ENCODE peak calls at places on chromosomes 3 and 15, in six cellular contexts. B is transverse colon; J is esophagus muscularis mucosa; N is ovary; Q is CD4-positive, alpha-beta T cell; U is sigmoid colon. S is an unnamed sample.

GRCh38 chr15:51085764-51086163 is 8.9 kb downstream of the TNFAIP8L3 start:
- DNase-seq in B (no peak), J (no peak), Q (no peak), U (no peak), N (no peak), S (no peak)

GRCh38 chr3:151552589-151552988 is 91.7 kb upstream of the IGSF10 start:
- DNase-seq in Q (no peak), U (no peak), B (no peak), N (no peak), J (no peak), S (no peak)

GRCh38 chr15:78006567-78007205 is 70.8 kb downstream of the TBC1D2B start:
- DNase-seq in J (no peak), Q (no peak), N (peak; percentile 55), U (no peak), B (peak; percentile 71), S (no peak)

GRCh38 chr3:77321646-77322045 is 281.7 kb downstream of the ROBO2 start:
- DNase-seq in B (no peak), N (no peak), Q (no peak), U (no peak), J (no peak), S (no peak)

GRCh38 chr3:72750405-72750922 is 97.8 kb downstream of the SHQ1 start:
- DNase-seq in B (no peak), J (no peak), U (no peak), Q (no peak), N (no peak), S (no peak)

GRCh38 chr3:195889843-195890407 is 18.4 kb downstream of the TNK2 start:
- DNase-seq in J (no peak), Q (no peak), B (no peak), N (no peak), U (no peak), S (no peak)

GRCh38 chr3:73513260-73513659 is 111.5 kb downstream of the PDZRN3 start:
- DNase-seq in B (peak; percentile 91), J (peak; percentile 62), N (no peak), Q (no peak), U (no peak), S (no peak)

GRCh38 chr3:99620976-99621375 is 17.4 kb upstream of the COL8A1 start:
- DNase-seq in B (no peak), J (no peak), N (no peak), Q (no peak), U (no peak), S (no peak)

GRCh38 chr3:63400259-63400860 is 122.3 kb downstream of the SYNPR start:
- DNase-seq in U (no peak), B (no peak), J (no peak), N (no peak), Q (no peak), S (no peak)

GRCh38 chr15:33226559-33227181 is 32.2 kb upstream of the FMN1 start:
- DNase-seq in U (no peak), N (no peak), B (peak; percentile 33), Q (peak; percentile 60), J (peak; percentile 57), S (no peak)

GRCh38 chr15:47434641-47435040 is 282.7 kb upstream of the SEMA6D start:
- DNase-seq in B (no peak), N (no peak), J (no peak), U (no peak), Q (no peak), S (no peak)

GRCh38 chr15:36658905-36659304 is 79.5 kb downstream of the CDIN1 start:
- DNase-seq in U (no peak), N (no peak), J (no peak), B (no peak), Q (no peak), S (no peak)

GRCh38 chr3:126147932-126148683 is 32.3 kb downstream of the ALDH1L1 start:
- DNase-seq in Q (no peak), N (peak; percentile 4), J (peak; percentile 55), U (no peak), B (peak; percentile 4), S (no peak)

GRCh38 chr3:100709840-100710235 is 544 bp downstream of the TFG start:
- DNase-seq in N (peak; percentile 67), Q (peak; percentile 20), J (no peak), B (peak; percentile 39), U (peak; percentile 72), S (peak; percentile 24)

GRCh38 chr3:44061961-44062360 is 179.7 kb upstream of the TOPAZ1 start:
- DNase-seq in N (no peak), J (no peak), Q (no peak), U (no peak), B (no peak), S (no peak)

GRCh38 chr15:77621847-77622211 is 10.9 kb downstream of the LINGO1 start:
- DNase-seq in U (no peak), J (no peak), B (peak; percentile 5), Q (no peak), N (no peak), S (no peak)

GRCh38 chr3:133404925-133405324 is 5.1 kb downstream of the BFSP2 start:
- DNase-seq in J (no peak), Q (no peak), B (no peak), U (no peak), N (no peak), S (no peak)

GRCh38 chr3:4698125-4698821 is 205.1 kb downstream of the ITPR1 start:
- DNase-seq in J (no peak), Q (no peak), N (no peak), U (no peak), B (no peak), S (no peak)

GRCh38 chr3:146020969-146021368 is 140.0 kb downstream of the PLOD2 start:
- DNase-seq in J (no peak), Q (no peak), B (no peak), U (no peak), N (no peak), S (no peak)

GRCh38 chr3:14204605-14205284 is 26.1 kb downstream of the LSM3 start:
- DNase-seq in N (no peak), J (no peak), B (peak; percentile 33), Q (no peak), U (peak; percentile 71), S (no peak)

GRCh38 chr3:122299872-122300460 is 25.1 kb upstream of the CSTA start:
- DNase-seq in U (no peak), B (no peak), N (no peak), Q (peak; percentile 9), J (no peak), S (no peak)

GRCh38 chr3:9121366-9121765 is 128.1 kb downstream of the SRGAP3 start:
- DNase-seq in J (no peak), Q (no peak), U (no peak), N (no peak), B (no peak), S (no peak)

GRCh38 chr3:43729707-43730399 is 39.1 kb downstream of the ABHD5 start:
- DNase-seq in Q (no peak), J (peak; percentile 64), N (no peak), B (peak; percentile 75), U (no peak), S (no peak)

DNA sequence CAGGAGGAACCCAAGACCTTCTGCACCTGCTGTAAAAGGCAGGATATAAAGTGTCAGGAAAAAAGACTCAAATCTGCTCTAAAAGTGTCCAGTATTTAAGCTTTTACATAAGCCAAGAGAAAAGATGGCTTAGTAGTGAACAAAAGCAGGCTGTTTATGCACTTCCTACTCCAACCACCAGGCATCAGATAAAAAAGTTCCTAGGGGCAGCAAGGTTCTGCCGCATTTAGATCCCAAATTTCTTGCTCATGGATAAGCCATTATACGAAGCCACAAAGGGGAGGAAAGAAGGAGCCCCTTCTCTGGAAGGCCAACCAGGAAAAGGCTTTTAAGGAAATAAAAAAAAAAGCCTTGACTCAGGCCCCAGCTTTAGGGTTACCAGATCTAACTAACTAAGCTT is 10.6 kb upstream of the SLC9C1 start:
- DNase-seq in U (no peak), B (no peak), Q (no peak), J (no peak), N (no peak), S (no peak)
- TF ChIP-seq CTCF in U (peak; percentile 22), B (peak; percentile 29), Q (peak; percentile 20), J (no peak), N (no peak), S (no peak)

DNA sequence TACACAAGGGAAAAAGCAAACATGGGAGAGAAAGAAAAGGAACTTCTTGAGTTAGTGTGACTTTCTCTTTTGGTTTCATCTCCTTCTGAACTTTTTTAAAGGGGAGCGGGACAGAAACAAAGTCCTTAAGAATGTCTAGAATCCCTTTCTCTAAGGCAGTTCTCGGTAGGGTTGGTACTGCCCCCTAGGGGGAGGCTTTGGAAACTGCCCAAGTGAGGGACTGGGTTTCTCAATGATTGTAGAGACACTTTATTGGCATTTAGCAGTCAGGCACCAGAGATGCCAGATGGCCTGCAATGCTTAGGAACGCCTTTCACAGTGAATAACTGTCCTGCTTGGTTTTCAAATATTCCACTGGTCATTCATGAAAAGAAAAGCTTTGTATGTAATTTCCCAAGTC is 172.6 kb downstream of the WDR72 start:
- DNase-seq in J (no peak), Q (no peak), N (no peak), B (peak; percentile 73), U (peak; percentile 57), S (peak; percentile 11)
- TF ChIP-seq CTCF in J (no peak), Q (no peak), N (no peak), B (peak; percentile 62), U (peak; percentile 21), S (no peak)

DNA sequence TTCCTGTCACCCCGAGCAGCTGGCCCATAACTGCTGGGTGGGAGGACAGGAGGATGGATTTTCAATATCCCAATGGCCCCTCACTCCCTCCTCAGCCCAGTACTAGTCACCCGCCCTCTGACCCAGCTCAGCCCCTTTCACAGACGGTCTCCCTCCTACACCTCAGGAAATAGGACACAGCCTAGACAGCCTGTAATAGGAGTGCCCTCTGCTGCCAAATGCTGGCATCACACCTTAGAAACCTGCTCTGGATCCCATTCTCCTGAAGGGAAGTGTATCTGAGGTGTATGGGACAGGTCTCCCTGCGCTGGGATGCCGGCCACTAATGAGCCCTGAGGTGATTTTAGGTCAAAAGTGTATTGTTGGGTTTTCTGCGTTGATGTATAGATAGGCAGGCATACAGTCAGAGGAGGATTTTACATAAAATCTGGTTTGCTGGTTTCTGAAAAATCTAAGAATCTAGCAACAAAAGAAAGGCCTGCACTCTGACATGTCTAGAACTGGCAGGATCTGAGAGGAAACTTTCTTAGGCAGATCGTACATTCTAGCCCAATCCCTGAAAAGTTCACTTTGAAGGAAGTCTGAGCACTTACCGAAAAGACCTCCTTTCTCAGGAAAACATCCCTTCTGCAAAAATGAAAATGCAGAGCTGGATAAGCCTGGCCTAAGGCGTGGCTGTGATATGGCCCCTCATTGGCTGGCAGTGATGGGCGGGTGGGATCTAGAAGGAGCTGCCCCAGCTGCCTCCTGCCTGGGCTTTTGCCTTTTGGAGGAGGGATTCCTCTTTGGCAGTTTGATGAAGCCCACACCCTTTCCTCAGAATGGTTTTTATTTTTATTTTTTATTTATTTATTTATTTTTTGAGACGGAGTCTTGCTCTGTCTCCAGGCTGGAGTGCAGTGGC is 3.7 kb upstream of the DZIP1L start:
- DNase-seq in Q (peak; percentile 16), B (peak; percentile 72), N (peak; percentile 81), J (no peak), U (peak; percentile 84), S (peak; percentile 79)
- TF ChIP-seq CTCF in Q (peak; percentile 74), B (peak; percentile 75), N (peak; percentile 50), J (peak; percentile 61), U (peak; percentile 86), S (peak; percentile 77)

GRCh38 chr3:53056442-53056841 is 10.6 kb upstream of the SFMBT1 start:
- DNase-seq in U (peak; percentile 21), B (no peak), N (no peak), Q (no peak), J (no peak), S (peak; percentile 40)
- TF ChIP-seq CTCF in U (no peak), B (no peak), N (no peak), Q (no peak), J (no peak), S (peak; percentile 26)